ENCODE peak calls at places on chromosomes 3 and 15, in four cellular contexts. M is stimulated activated CD8-positive, alpha-beta memory T cell treated with anti-CD3 and anti-CD28 coated beads, Interleukin-15, amount 100 ng/mL, for 4 hours; Q is NCI-H2081 treated with DMSO at 0.1 percent for 48 hours; G is activated CD4-positive, alpha-beta memory T cell treated with anti-CD3 and anti-CD28 coated beads, Interleukin-2, amount 10 ng/mL, durations not matched to agents 7 days and 5 days. F is an unnamed sample.

GRCh38 chr3:33186524-33187367 is 31.9 kb downstream of the SUSD5 start:
- DNase-seq in M (no peak), Q (no peak), G (no peak), F (no peak)

GRCh38 chr15:70474367-70474681 is 289.0 kb downstream of the UACA start:
- DNase-seq in M (no peak), Q (no peak), G (no peak), F (no peak)

GRCh38 chr15:67826717-67827560 is 1.6 kb downstream of the SKOR1 start:
- DNase-seq in M (no peak), Q (no peak), G (no peak), F (no peak)

GRCh38 chr15:90062023-90062728 is 40.1 kb downstream of the IDH2 start:
- DNase-seq in M (no peak), Q (peak; percentile 83), G (peak; percentile 61), F (no peak)

GRCh38 chr3:180680097-180680430 is 775 bp upstream of the CCDC39 start:
- DNase-seq in M (no peak), Q (peak; percentile 83), G (peak; percentile 27), F (no peak)

GRCh38 chr15:76844096-76844495 is 61.0 kb downstream of the SCAPER start:
- DNase-seq in M (no peak), Q (no peak), G (no peak), F (no peak)

GRCh38 chr15:52233405-52233804 is 42.2 kb upstream of the GNB5 start:
- DNase-seq in M (no peak), Q (no peak), G (no peak), F (no peak)

GRCh38 chr15:38220874-38221273 is 31.8 kb upstream of the SPRED1 start:
- DNase-seq in M (no peak), Q (no peak), G (no peak), F (no peak)

GRCh38 chr3:197450295-197450694 is 105.5 kb downstream of the BDH1 start:
- DNase-seq in M (no peak), Q (no peak), G (no peak), F (no peak)

GRCh38 chr15:74200871-74201419 is 1.6 kb downstream of the STRA6 start:
- DNase-seq in M (no peak), Q (no peak), G (no peak), F (no peak)

GRCh38 chr3:38111696-38112377 is 25.1 kb downstream of the ACAA1 start:
- DNase-seq in M (no peak), Q (no peak), G (no peak), F (no peak)

GRCh38 chr3:73580343-73580742 is 44.4 kb downstream of the PDZRN3 start:
- DNase-seq in M (no peak), Q (no peak), G (no peak), F (no peak)

GRCh38 chr3:197749315-197749600 is 425 bp upstream of the FYTTD1 start:
- DNase-seq in M (peak; percentile 32), Q (no peak), G (peak; percentile 65), F (peak; percentile 50)

GRCh38 chr3:179148446-179149238 is 485 bp downstream of the PIK3CA start:
- DNase-seq in M (peak; percentile 42), Q (no peak), G (peak; percentile 46), F (peak; percentile 19)

F was measured in HEK293T.